ENCODE peak calls at places on chromosomes 3 and 15, in seven cellular contexts. Q is COR-L47; Y is activated effector memory CD4-positive, alpha-beta T cell treated with Interleukin-2 at 50 U/mL for 16 hours; E is kidney epithelial cell; H is glutamatergic neuron; U is activated CD8-positive, alpha-beta memory T cell treated with anti-CD3 and anti-CD28 coated beads, Interleukin-2, amount 50 U/mL, for 48 hours; T is progenitor cell of endocrine pancreas. P is an unnamed sample.

GRCh38 chr3:18007980-18008379 is 265.5 kb upstream of the TBC1D5 start:
- DNase-seq in Q (no peak), Y (no peak), E (no peak), H (no peak), U (no peak), T (no peak), P (no peak)

GRCh38 chr15:55695432-55695831 is 47.5 kb downstream of the PRTG start:
- DNase-seq in Q (no peak), Y (no peak), E (no peak), H (peak; percentile 65), U (no peak), T (no peak), P (no peak)

GRCh38 chr3:150022406-150023238 is 51.9 kb upstream of the PFN2 start:
- DNase-seq in Q (no peak), Y (no peak), E (no peak), H (no peak), U (no peak), T (no peak), P (no peak)

GRCh38 chr3:147356909-147357733 is 49.2 kb downstream of the ZIC4 start:
- DNase-seq in Q (no peak), Y (no peak), E (no peak), H (peak; percentile 60), U (no peak), T (no peak), P (no peak)

GRCh38 chr3:98012974-98013373 is 22.1 kb downstream of the GABRR3 start:
- DNase-seq in Q (no peak), Y (no peak), E (no peak), H (no peak), U (no peak), T (no peak), P (no peak)

GRCh38 chr15:25616471-25616870 is 177.6 kb upstream of the UBE3A start:
- DNase-seq in Q (no peak), Y (no peak), E (no peak), H (no peak), U (no peak), T (no peak), P (no peak)

GRCh38 chr3:99579246-99579645 is 59.1 kb upstream of the COL8A1 start:
- DNase-seq in Q (no peak), Y (no peak), E (peak; percentile 47), H (no peak), U (no peak), T (no peak), P (no peak)

GRCh38 chr3:110815008-110815583 is 256.5 kb upstream of the NECTIN3 start:
- DNase-seq in Q (no peak), Y (no peak), E (peak; percentile 52), H (no peak), U (no peak), T (no peak), P (no peak)

GRCh38 chr15:33584797-33585196 is 274.0 kb downstream of the RYR3 start:
- DNase-seq in Q (no peak), Y (no peak), E (no peak), H (no peak), U (no peak), T (no peak), P (no peak)

GRCh38 chr15:35702946-35703495 is 157.1 kb upstream of the DPH6 start:
- DNase-seq in Q (no peak), Y (no peak), E (no peak), H (no peak), U (no peak), T (no peak), P (no peak)

GRCh38 chr15:25783607-25784131 is 79.5 kb downstream of the ATP10A start:
- DNase-seq in Q (no peak), Y (peak; percentile 15), E (no peak), H (peak; percentile 55), U (peak; percentile 66), T (no peak), P (no peak)

GRCh38 chr3:132265008-132265407 is 52.2 kb upstream of the ACP3 start:
- DNase-seq in Q (no peak), Y (no peak), E (no peak), H (no peak), U (no peak), T (no peak), P (no peak)

GRCh38 chr3:129621626-129622417 is 15.3 kb upstream of the PLXND1 start:
- DNase-seq in Q (no peak), Y (no peak), E (no peak), H (no peak), U (no peak), T (no peak), P (no peak)

GRCh38 chr15:90553248-90553745 is 23.6 kb downstream of the CRTC3 start:
- DNase-seq in Q (no peak), Y (no peak), E (no peak), H (no peak), U (no peak), T (no peak), P (no peak)

GRCh38 chr3:119494597-119494996 is 3.8 kb upstream of the TIMMDC1 start:
- DNase-seq in Q (no peak), Y (no peak), E (no peak), H (no peak), U (no peak), T (no peak), P (no peak)

GRCh38 chr15:58213587-58214360 is 75.6 kb downstream of the AQP9 start:
- DNase-seq in Q (no peak), Y (no peak), E (no peak), H (no peak), U (no peak), T (no peak), P (no peak)

GRCh38 chr15:67601008-67601620 is 58.6 kb downstream of the MAP2K5 start:
- DNase-seq in Q (no peak), Y (no peak), E (no peak), H (no peak), U (no peak), T (no peak), P (no peak)

GRCh38 chr3:126581569-126581968 is 22.8 kb upstream of the C3orf22 start:
- DNase-seq in Q (no peak), Y (no peak), E (no peak), H (no peak), U (no peak), T (no peak), P (no peak)

GRCh38 chr15:62847900-62848489 is 194.6 kb upstream of the TPM1 start:
- DNase-seq in Q (peak; percentile 39), Y (peak; percentile 3), E (no peak), H (peak; percentile 69), U (peak; percentile 80), T (peak; percentile 23), P (no peak)

GRCh38 chr15:70526221-70526973 is 237.0 kb downstream of the UACA start:
- DNase-seq in Q (peak; percentile 90), Y (no peak), E (no peak), H (peak; percentile 72), U (peak; percentile 54), T (no peak), P (peak; percentile 76)

GRCh38 chr3:134754768-134755559 is 40.1 kb upstream of the EPHB1 start:
- DNase-seq in Q (no peak), Y (no peak), E (no peak), H (peak; percentile 60), U (peak; percentile 61), T (peak; percentile 47), P (no peak)

GRCh38 chr3:52019352-52020080 is 23.8 kb upstream of the RPL29 start:
- DNase-seq in Q (no peak), Y (no peak), E (no peak), H (no peak), U (no peak), T (no peak), P (no peak)

GRCh38 chr3:106208979-106209378 is 340.2 kb upstream of the CBLB start:
- DNase-seq in Q (no peak), Y (no peak), E (no peak), H (no peak), U (no peak), T (no peak), P (no peak)

GRCh38 chr3:38493019-38493418 is 3.1 kb upstream of the EXOG start:
- DNase-seq in Q (no peak), Y (no peak), E (no peak), H (no peak), U (no peak), T (no peak), P (no peak)

GRCh38 chr15:66852064-66852905 is 150.2 kb downstream of the SMAD6 start:
- DNase-seq in Q (no peak), Y (no peak), E (no peak), H (no peak), U (peak; percentile 52), T (no peak), P (no peak)

GRCh38 chr3:158152186-158152585 is 42.3 kb downstream of the RSRC1 start:
- DNase-seq in Q (no peak), Y (no peak), E (no peak), H (no peak), U (no peak), T (no peak), P (no peak)

GRCh38 chr3:72062017-72062416 is 277.1 kb upstream of the PROK2 start:
- DNase-seq in Q (no peak), Y (no peak), E (no peak), H (no peak), U (no peak), T (no peak), P (no peak)

GRCh38 chr3:123149525-123149924 is 52.2 kb upstream of the SEC22A start:
- DNase-seq in Q (no peak), Y (no peak), E (no peak), H (no peak), U (no peak), T (no peak), P (no peak)

GRCh38 chr3:113606539-113607218 is 74.3 kb downstream of the SIDT1 start:
- DNase-seq in Q (no peak), Y (peak; percentile 6), E (no peak), H (no peak), U (peak; percentile 59), T (no peak), P (no peak)

GRCh38 chr3:192816274-192816853 is 89.0 kb upstream of the FGF12 start:
- DNase-seq in Q (peak; percentile 53), Y (no peak), E (no peak), H (no peak), U (no peak), T (no peak), P (no peak)

GRCh38 chr3:97763586-97764148 is 891 bp upstream of the ARL6 start:
- DNase-seq in Q (no peak), Y (no peak), E (no peak), H (no peak), U (no peak), T (no peak), P (no peak)

GRCh38 chr3:189308594-189308993 is 136.8 kb downstream of the TPRG1 start:
- DNase-seq in Q (no peak), Y (no peak), E (no peak), H (no peak), U (no peak), T (no peak), P (no peak)

GRCh38 chr3:125260158-125260557 is 47.6 kb upstream of the SLC12A8 start:
- DNase-seq in Q (no peak), Y (no peak), E (no peak), H (no peak), U (no peak), T (no peak), P (no peak)